ENCODE peak calls at places on chromosome 22, in nine cellular contexts. One of them, this sample, is unnamed.

GRCh38 chr22:22744412-22745224 is 100.2 kb downstream of the GGTLC2 start:
- DNase-seq in stimulated activated CD8-positive, alpha-beta memory T cell treated with anti-CD3 and anti-CD28 coated beads, Interleukin-15, amount 100 ng/mL, for 48 hours: no peak
- DNase-seq in T-helper 2 cell: no peak
- DNase-seq in HT1080: no peak
- DNase-seq in H9: no peak
- DNase-seq in C1 segment of cervical spinal cord: no peak
- DNase-seq in A549: no peak
- DNase-seq in NCI-H1436: no peak
- DNase-seq in HCT116: no peak
- DNase-seq in this sample: peak; percentile 39

GRCh38 chr22:50505776-50506610 is 1.5 kb downstream of the LMF2 start:
- DNase-seq in NCI-H1436: no peak
- DNase-seq in T-helper 2 cell: no peak
- DNase-seq in C1 segment of cervical spinal cord: no peak
- DNase-seq in stimulated activated CD8-positive, alpha-beta memory T cell treated with anti-CD3 and anti-CD28 coated beads, Interleukin-15, amount 100 ng/mL, for 48 hours: no peak
- DNase-seq in A549: no peak
- DNase-seq in HT1080: no peak
- DNase-seq in HCT116: no peak
- DNase-seq in H9: peak; percentile 30
- DNase-seq in this sample: no peak

GRCh38 chr22:28019881-28020861 is 101.1 kb upstream of the PITPNB start:
- DNase-seq in HCT116: peak; percentile 21
- DNase-seq in HT1080: peak; percentile 57
- DNase-seq in H9: peak; percentile 82
- DNase-seq in A549: peak; percentile 44
- DNase-seq in T-helper 2 cell: no peak
- DNase-seq in C1 segment of cervical spinal cord: peak; percentile 36
- DNase-seq in stimulated activated CD8-positive, alpha-beta memory T cell treated with anti-CD3 and anti-CD28 coated beads, Interleukin-15, amount 100 ng/mL, for 48 hours: peak; percentile 38
- DNase-seq in NCI-H1436: peak; percentile 44
- DNase-seq in this sample: peak; percentile 56

GRCh38 chr22:49119551-49119952 is 708.1 kb downstream of the BRD1 start:
- DNase-seq in HCT116: no peak
- DNase-seq in H9: peak; percentile 48
- DNase-seq in C1 segment of cervical spinal cord: no peak
- DNase-seq in A549: no peak
- DNase-seq in NCI-H1436: no peak
- DNase-seq in stimulated activated CD8-positive, alpha-beta memory T cell treated with anti-CD3 and anti-CD28 coated beads, Interleukin-15, amount 100 ng/mL, for 48 hours: no peak
- DNase-seq in T-helper 2 cell: no peak
- DNase-seq in HT1080: no peak
- DNase-seq in this sample: no peak

GRCh38 chr22:19970031-19970478 is 28.4 kb upstream of the TXNRD2 start:
- DNase-seq in HCT116: no peak
- DNase-seq in NCI-H1436: no peak
- DNase-seq in H9: no peak
- DNase-seq in A549: no peak
- DNase-seq in C1 segment of cervical spinal cord: no peak
- DNase-seq in HT1080: no peak
- DNase-seq in stimulated activated CD8-positive, alpha-beta memory T cell treated with anti-CD3 and anti-CD28 coated beads, Interleukin-15, amount 100 ng/mL, for 48 hours: no peak
- DNase-seq in T-helper 2 cell: no peak
- DNase-seq in this sample: no peak

GRCh38 chr22:20530368-20531153 is 23.2 kb downstream of the MED15 start:
- DNase-seq in stimulated activated CD8-positive, alpha-beta memory T cell treated with anti-CD3 and anti-CD28 coated beads, Interleukin-15, amount 100 ng/mL, for 48 hours: no peak
- DNase-seq in HT1080: peak; percentile 92
- DNase-seq in H9: no peak
- DNase-seq in NCI-H1436: no peak
- DNase-seq in HCT116: peak; percentile 56
- DNase-seq in A549: peak; percentile 66
- DNase-seq in T-helper 2 cell: no peak
- DNase-seq in C1 segment of cervical spinal cord: no peak
- DNase-seq in this sample: peak; percentile 70

GRCh38 chr22:29470159-29470855 is 9.7 kb upstream of the NEFH start:
- DNase-seq in HT1080: peak; percentile 47
- DNase-seq in C1 segment of cervical spinal cord: no peak
- DNase-seq in H9: peak; percentile 92
- DNase-seq in HCT116: peak; percentile 62
- DNase-seq in A549: peak; percentile 75
- DNase-seq in stimulated activated CD8-positive, alpha-beta memory T cell treated with anti-CD3 and anti-CD28 coated beads, Interleukin-15, amount 100 ng/mL, for 48 hours: peak; percentile 56
- DNase-seq in NCI-H1436: peak; percentile 69
- DNase-seq in T-helper 2 cell: peak; percentile 36
- DNase-seq in this sample: peak; percentile 53

GRCh38 chr22:38419121-38419863 is 35.7 kb downstream of the KCNJ4 start:
- DNase-seq in A549: no peak
- DNase-seq in HCT116: no peak
- DNase-seq in NCI-H1436: no peak
- DNase-seq in T-helper 2 cell: no peak
- DNase-seq in stimulated activated CD8-positive, alpha-beta memory T cell treated with anti-CD3 and anti-CD28 coated beads, Interleukin-15, amount 100 ng/mL, for 48 hours: no peak
- DNase-seq in C1 segment of cervical spinal cord: no peak
- DNase-seq in H9: peak; percentile 32
- DNase-seq in HT1080: no peak
- DNase-seq in this sample: no peak

GRCh38 chr22:46931881-46932280 is 169.4 kb downstream of the TBC1D22A start:
- DNase-seq in T-helper 2 cell: no peak
- DNase-seq in HCT116: no peak
- DNase-seq in H9: no peak
- DNase-seq in HT1080: peak; percentile 76
- DNase-seq in A549: no peak
- DNase-seq in C1 segment of cervical spinal cord: no peak
- DNase-seq in stimulated activated CD8-positive, alpha-beta memory T cell treated with anti-CD3 and anti-CD28 coated beads, Interleukin-15, amount 100 ng/mL, for 48 hours: no peak
- DNase-seq in NCI-H1436: no peak
- DNase-seq in this sample: no peak

GRCh38 chr22:43401233-43401632 is 10.6 kb upstream of the MPPED1 start:
- DNase-seq in T-helper 2 cell: no peak
- DNase-seq in NCI-H1436: no peak
- DNase-seq in HCT116: no peak
- DNase-seq in HT1080: no peak
- DNase-seq in H9: no peak
- DNase-seq in A549: no peak
- DNase-seq in stimulated activated CD8-positive, alpha-beta memory T cell treated with anti-CD3 and anti-CD28 coated beads, Interleukin-15, amount 100 ng/mL, for 48 hours: no peak
- DNase-seq in C1 segment of cervical spinal cord: no peak
- DNase-seq in this sample: no peak

GRCh38 chr22:46563381-46564083 is 26.1 kb upstream of the CELSR1 start:
- DNase-seq in H9: peak; percentile 88
- DNase-seq in stimulated activated CD8-positive, alpha-beta memory T cell treated with anti-CD3 and anti-CD28 coated beads, Interleukin-15, amount 100 ng/mL, for 48 hours: peak; percentile 66
- DNase-seq in T-helper 2 cell: peak; percentile 38
- DNase-seq in A549: peak; percentile 68
- DNase-seq in C1 segment of cervical spinal cord: no peak
- DNase-seq in HT1080: peak; percentile 67
- DNase-seq in NCI-H1436: peak; percentile 88
- DNase-seq in HCT116: peak; percentile 57
- DNase-seq in this sample: peak; percentile 81

GRCh38 chr22:49768511-49768910 is 59.2 kb downstream of the BRD1 start:
- DNase-seq in HT1080: no peak
- DNase-seq in HCT116: no peak
- DNase-seq in H9: no peak
- DNase-seq in stimulated activated CD8-positive, alpha-beta memory T cell treated with anti-CD3 and anti-CD28 coated beads, Interleukin-15, amount 100 ng/mL, for 48 hours: no peak
- DNase-seq in T-helper 2 cell: no peak
- DNase-seq in A549: no peak
- DNase-seq in C1 segment of cervical spinal cord: no peak
- DNase-seq in NCI-H1436: no peak
- DNase-seq in this sample: peak; percentile 41

GRCh38 chr22:40043793-40044101 is 49.0 kb downstream of the FAM83F start:
- DNase-seq in A549: no peak
- DNase-seq in stimulated activated CD8-positive, alpha-beta memory T cell treated with anti-CD3 and anti-CD28 coated beads, Interleukin-15, amount 100 ng/mL, for 48 hours: no peak
- DNase-seq in C1 segment of cervical spinal cord: no peak
- DNase-seq in H9: no peak
- DNase-seq in HT1080: no peak
- DNase-seq in NCI-H1436: no peak
- DNase-seq in HCT116: no peak
- DNase-seq in T-helper 2 cell: no peak
- DNase-seq in this sample: no peak

GRCh38 chr22:46045459-46046298 is 68.7 kb upstream of the WNT7B start:
- DNase-seq in stimulated activated CD8-positive, alpha-beta memory T cell treated with anti-CD3 and anti-CD28 coated beads, Interleukin-15, amount 100 ng/mL, for 48 hours: no peak
- DNase-seq in H9: no peak
- DNase-seq in T-helper 2 cell: no peak
- DNase-seq in NCI-H1436: no peak
- DNase-seq in HCT116: no peak
- DNase-seq in A549: no peak
- DNase-seq in C1 segment of cervical spinal cord: no peak
- DNase-seq in HT1080: no peak
- DNase-seq in this sample: no peak

GRCh38 chr22:18031670-18032454 is 7.5 kb upstream of the MICAL3 start:
- DNase-seq in HT1080: peak; percentile 98
- DNase-seq in C1 segment of cervical spinal cord: peak; percentile 8
- DNase-seq in stimulated activated CD8-positive, alpha-beta memory T cell treated with anti-CD3 and anti-CD28 coated beads, Interleukin-15, amount 100 ng/mL, for 48 hours: no peak
- DNase-seq in HCT116: peak; percentile 82
- DNase-seq in H9: no peak
- DNase-seq in T-helper 2 cell: no peak
- DNase-seq in NCI-H1436: no peak
- DNase-seq in A549: peak; percentile 80
- DNase-seq in this sample: no peak

GRCh38 chr22:36966851-36967535 is 52.3 kb downstream of the TST start:
- DNase-seq in T-helper 2 cell: no peak
- DNase-seq in C1 segment of cervical spinal cord: no peak
- DNase-seq in NCI-H1436: no peak
- DNase-seq in A549: no peak
- DNase-seq in H9: no peak
- DNase-seq in stimulated activated CD8-positive, alpha-beta memory T cell treated with anti-CD3 and anti-CD28 coated beads, Interleukin-15, amount 100 ng/mL, for 48 hours: no peak
- DNase-seq in HT1080: peak; percentile 20
- DNase-seq in HCT116: no peak
- DNase-seq in this sample: no peak

GRCh38 chr22:22248878-22249277 is 4.3 kb downstream of the VPREB1 start:
- DNase-seq in C1 segment of cervical spinal cord: no peak
- DNase-seq in stimulated activated CD8-positive, alpha-beta memory T cell treated with anti-CD3 and anti-CD28 coated beads, Interleukin-15, amount 100 ng/mL, for 48 hours: no peak
- DNase-seq in NCI-H1436: no peak
- DNase-seq in HT1080: no peak
- DNase-seq in HCT116: no peak
- DNase-seq in A549: no peak
- DNase-seq in T-helper 2 cell: no peak
- DNase-seq in H9: no peak
- DNase-seq in this sample: peak; percentile 59

GRCh38 chr22:44663256-44663999 is 38.6 kb upstream of the PRR5 start:
- DNase-seq in T-helper 2 cell: no peak
- DNase-seq in C1 segment of cervical spinal cord: no peak
- DNase-seq in NCI-H1436: no peak
- DNase-seq in H9: no peak
- DNase-seq in A549: no peak
- DNase-seq in HT1080: no peak
- DNase-seq in stimulated activated CD8-positive, alpha-beta memory T cell treated with anti-CD3 and anti-CD28 coated beads, Interleukin-15, amount 100 ng/mL, for 48 hours: no peak
- DNase-seq in HCT116: no peak
- DNase-seq in this sample: no peak

GRCh38 chr22:19085233-19086043 is 36.8 kb downstream of the DGCR2 start:
- DNase-seq in HT1080: peak; percentile 55
- DNase-seq in C1 segment of cervical spinal cord: no peak
- DNase-seq in A549: peak; percentile 18
- DNase-seq in HCT116: no peak
- DNase-seq in T-helper 2 cell: no peak
- DNase-seq in NCI-H1436: peak; percentile 9
- DNase-seq in stimulated activated CD8-positive, alpha-beta memory T cell treated with anti-CD3 and anti-CD28 coated beads, Interleukin-15, amount 100 ng/mL, for 48 hours: no peak
- DNase-seq in H9: no peak
- DNase-seq in this sample: no peak

GRCh38 chr22:24730864-24731263 is 43.7 kb downstream of the PIWIL3 start:
- DNase-seq in A549: no peak
- DNase-seq in HCT116: no peak
- DNase-seq in C1 segment of cervical spinal cord: no peak
- DNase-seq in NCI-H1436: no peak
- DNase-seq in T-helper 2 cell: no peak
- DNase-seq in stimulated activated CD8-positive, alpha-beta memory T cell treated with anti-CD3 and anti-CD28 coated beads, Interleukin-15, amount 100 ng/mL, for 48 hours: no peak
- DNase-seq in HT1080: no peak
- DNase-seq in H9: no peak
- DNase-seq in this sample: no peak

GRCh38 chr22:39090426-39091064 is 6.5 kb upstream of the APOBEC3H start:
- DNase-seq in A549: no peak
- DNase-seq in HT1080: peak; percentile 57
- DNase-seq in NCI-H1436: no peak
- DNase-seq in H9: no peak
- DNase-seq in stimulated activated CD8-positive, alpha-beta memory T cell treated with anti-CD3 and anti-CD28 coated beads, Interleukin-15, amount 100 ng/mL, for 48 hours: peak; percentile 87
- DNase-seq in C1 segment of cervical spinal cord: no peak
- DNase-seq in T-helper 2 cell: peak; percentile 98
- DNase-seq in HCT116: no peak
- DNase-seq in this sample: peak; percentile 87

GRCh38 chr22:17137861-17138425 is 16.8 kb upstream of the TMEM121B start:
- DNase-seq in HCT116: no peak
- DNase-seq in HT1080: no peak
- DNase-seq in A549: no peak
- DNase-seq in NCI-H1436: no peak
- DNase-seq in T-helper 2 cell: no peak
- DNase-seq in stimulated activated CD8-positive, alpha-beta memory T cell treated with anti-CD3 and anti-CD28 coated beads, Interleukin-15, amount 100 ng/mL, for 48 hours: no peak
- DNase-seq in H9: no peak
- DNase-seq in C1 segment of cervical spinal cord: no peak
- DNase-seq in this sample: no peak

GRCh38 chr22:29689872-29690213 is 30.0 kb upstream of the CABP7 start:
- DNase-seq in T-helper 2 cell: no peak
- DNase-seq in C1 segment of cervical spinal cord: peak; percentile 49
- DNase-seq in NCI-H1436: peak; percentile 67
- DNase-seq in HCT116: no peak
- DNase-seq in H9: peak; percentile 85
- DNase-seq in A549: peak; percentile 30
- DNase-seq in stimulated activated CD8-positive, alpha-beta memory T cell treated with anti-CD3 and anti-CD28 coated beads, Interleukin-15, amount 100 ng/mL, for 48 hours: no peak
- DNase-seq in HT1080: no peak
- DNase-seq in this sample: peak; percentile 73

GRCh38 chr22:26053737-26054316 is 115.4 kb upstream of the SEZ6L start:
- DNase-seq in T-helper 2 cell: no peak
- DNase-seq in H9: peak; percentile 44
- DNase-seq in NCI-H1436: no peak
- DNase-seq in HCT116: no peak
- DNase-seq in stimulated activated CD8-positive, alpha-beta memory T cell treated with anti-CD3 and anti-CD28 coated beads, Interleukin-15, amount 100 ng/mL, for 48 hours: no peak
- DNase-seq in HT1080: no peak
- DNase-seq in A549: no peak
- DNase-seq in C1 segment of cervical spinal cord: no peak
- DNase-seq in this sample: no peak

This sample was measured in Peyer's patch.